ENCODE peak calls at places on chromosomes 12 and 14, in seven cellular contexts. R is HL-60, X is PC-3, W is AG10803, I is dorsolateral prefrontal cortex, F is lower lobe of right lung, B is mammary epithelial cell. Y is an unnamed sample.

GRCh38 chr14:99672506-99673327 is 11.4 kb upstream of the CYP46A1 start:
- DNase-seq in W (no peak), R (peak), F (no peak), X (no peak), B (no peak), I (no peak), Y (no peak)

GRCh38 chr12:25241171-25242020 is 9.3 kb downstream of the KRAS start:
- DNase-seq in R (no peak), B (no peak), I (no peak), W (peak), X (peak), F (no peak), Y (peak)

GRCh38 chr14:90722590-90722989 is 93.6 kb downstream of the TTC7B start:
- DNase-seq in R (peak), B (no peak), F (no peak), X (no peak), I (no peak), W (no peak), Y (no peak)

GRCh38 chr12:66467932-66468331 is 165.6 kb downstream of the HELB start:
- DNase-seq in F (no peak), B (peak), I (no peak), R (no peak), W (no peak), X (no peak), Y (peak)

GRCh38 chr12:106362971-106363370 is 5.4 kb downstream of the POLR3B start:
- DNase-seq in R (no peak), I (no peak), F (no peak), B (no peak), W (no peak), X (no peak), Y (no peak)

GRCh38 chr12:62873116-62873825 is 61.7 kb downstream of the PPM1H start:
- DNase-seq in W (no peak), F (no peak), X (peak), B (no peak), R (no peak), I (no peak), Y (no peak)

GRCh38 chr12:49342914-49343731 is 3.6 kb upstream of the DNAJC22 start:
- DNase-seq in X (no peak), R (no peak), B (no peak), W (no peak), I (no peak), F (no peak), Y (no peak)

GRCh38 chr12:49777800-49778748 is 36.7 kb downstream of the TMBIM6 start:
- DNase-seq in F (peak), B (peak), R (no peak), I (no peak), X (peak), W (peak), Y (peak)

GRCh38 chr14:105878125-105878524 is 351.7 kb downstream of the TMEM121 start:
- DNase-seq in I (peak), W (no peak), R (no peak), X (no peak), B (no peak), F (peak), Y (no peak)

GRCh38 chr12:45184145-45184958 is 31.5 kb upstream of the ANO6 start:
- DNase-seq in X (no peak), W (peak), R (no peak), I (no peak), B (no peak), F (no peak), Y (no peak)

GRCh38 chr12:7110661-7111060 is 1.6 kb upstream of the C1RL start:
- DNase-seq in W (no peak), R (no peak), X (no peak), B (no peak), I (no peak), F (no peak), Y (no peak)

GRCh38 chr12:94560416-94561221 is 89.7 kb downstream of the TMCC3 start:
- DNase-seq in B (peak), R (no peak), F (no peak), X (peak), I (peak), W (no peak), Y (peak)

GRCh38 chr12:27996761-27997160 is 24.2 kb upstream of the PTHLH start:
- DNase-seq in I (no peak), R (no peak), W (no peak), F (no peak), X (no peak), B (no peak), Y (no peak)

GRCh38 chr12:47773858-47774580 is 981 bp downstream of the SLC48A1 start:
- DNase-seq in R (no peak), X (peak), I (peak), F (peak), W (no peak), B (no peak), Y (no peak)

GRCh38 chr14:26204954-26205479 is 392.8 kb downstream of the NOVA1 start:
- DNase-seq in F (peak), R (no peak), B (no peak), I (peak), W (no peak), X (no peak), Y (peak)

GRCh38 chr12:112962561-112962960 is 15.8 kb upstream of the OAS2 start:
- DNase-seq in W (no peak), F (no peak), I (no peak), B (no peak), R (no peak), X (no peak), Y (no peak)

GRCh38 chr14:96257056-96257455 is 1.0 kb downstream of the BDKRB1 start:
- DNase-seq in F (no peak), X (no peak), R (no peak), W (no peak), I (no peak), B (no peak), Y (no peak)

GRCh38 chr14:55372423-55372822 is 39.2 kb downstream of the ATG14 start:
- DNase-seq in X (no peak), F (no peak), I (no peak), B (no peak), W (no peak), R (no peak), Y (no peak)

GRCh38 chr14:106840258-106840657 is 1313.9 kb downstream of the TMEM121 start:
- DNase-seq in B (no peak), I (no peak), F (no peak), R (no peak), W (no peak), X (no peak), Y (no peak)

GRCh38 chr12:117097159-117097558 is 2.1 kb downstream of the TESC start:
- DNase-seq in I (peak), W (no peak), X (no peak), R (no peak), F (peak), B (no peak), Y (no peak)

GRCh38 chr12:47797432-47797831 is 22.3 kb downstream of the HDAC7 start:
- DNase-seq in W (no peak), X (peak), I (no peak), F (no peak), R (no peak), B (no peak), Y (no peak)

GRCh38 chr12:129911437-129912049 is 7.7 kb upstream of the TMEM132D start:
- DNase-seq in F (peak), B (no peak), R (peak), X (peak), I (peak), W (peak), Y (peak)

GRCh38 chr14:95432152-95433093 is 84.0 kb downstream of the SYNE3 start:
- DNase-seq in B (peak), I (peak), R (no peak), W (peak), X (peak), F (no peak), Y (peak)

GRCh38 chr14:61330511-61330910 is 9.1 kb downstream of the PRKCH start:
- DNase-seq in R (no peak), X (no peak), I (no peak), B (no peak), W (no peak), F (no peak), Y (no peak)

GRCh38 chr14:95840094-95840493 is 36.5 kb upstream of the TUNAR start:
- DNase-seq in X (no peak), R (no peak), F (no peak), W (no peak), I (no peak), B (no peak), Y (no peak)

GRCh38 chr14:33678012-33678411 is 272.9 kb downstream of the EGLN3 start:
- DNase-seq in X (no peak), W (no peak), R (no peak), B (no peak), F (no peak), I (no peak), Y (no peak)

GRCh38 chr12:104953323-104953722 is 4.8 kb downstream of the SLC41A2 start:
- DNase-seq in F (no peak), B (no peak), W (no peak), X (peak), I (no peak), R (no peak), Y (no peak)

GRCh38 chr14:55221186-55221585 is 29.8 kb upstream of the DLGAP5 start:
- DNase-seq in I (no peak), F (no peak), X (peak), W (peak), B (peak), R (no peak), Y (peak)

GRCh38 chr12:51246254-51246853 is 7.7 kb downstream of the DAZAP2 start:
- DNase-seq in R (peak), W (peak), F (no peak), X (no peak), I (no peak), B (no peak), Y (peak)

GRCh38 chr14:75607044-75607443 is 28.6 kb downstream of the FLVCR2 start:
- DNase-seq in F (no peak), R (no peak), W (no peak), X (peak), I (no peak), B (no peak), Y (no peak)
- H3K4me3 ChIP-seq in F (no peak), R (no peak), W (no peak), X (no peak), I (no peak), B (no peak), Y (no peak)

GRCh38 chr12:18224745-18225144 is 36.6 kb upstream of the PIK3C2G start:
- DNase-seq in B (peak), R (no peak), W (peak), F (no peak), I (no peak), X (peak), Y (peak)
- TF ChIP-seq CTCF in B (peak), R (no peak), W (peak), F (peak), I (peak), X (peak), Y (peak)

GRCh38 chr14:75125617-75126016 is 1.2 kb downstream of the NEK9 start:
- DNase-seq in B (peak), X (peak), I (no peak), W (peak), R (no peak), F (no peak), Y (peak)
- H3K4me3 ChIP-seq in B (peak), X (peak), I (peak), W (peak), R (peak), F (peak), Y (peak)

DNA sequence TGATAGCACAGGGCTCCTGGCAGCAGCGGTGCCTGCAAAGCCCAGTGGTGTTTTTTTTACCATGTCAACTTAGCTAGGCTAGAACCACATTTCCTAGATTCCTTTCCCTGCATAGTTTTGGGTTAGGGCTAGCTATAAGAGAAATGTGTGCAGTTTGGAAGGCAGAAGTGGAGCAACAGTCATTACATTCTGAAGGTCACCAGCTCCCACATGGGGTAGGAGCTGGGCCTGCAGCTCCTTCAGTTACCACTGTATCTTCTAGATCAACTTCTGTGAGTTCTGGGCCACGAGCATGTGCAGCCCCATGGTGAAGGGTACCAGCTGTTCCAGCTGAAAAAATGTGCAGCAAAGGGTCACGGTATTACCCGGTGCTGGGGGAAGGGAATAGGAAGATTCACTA is 2.3 kb upstream of the SLC25A3 start:
- DNase-seq in W (peak), X (no peak), I (no peak), F (no peak), B (no peak), R (no peak), Y (no peak)
- TF ChIP-seq CTCF in W (peak), X (no peak), I (no peak), F (no peak), B (no peak), R (no peak), Y (no peak)

DNA sequence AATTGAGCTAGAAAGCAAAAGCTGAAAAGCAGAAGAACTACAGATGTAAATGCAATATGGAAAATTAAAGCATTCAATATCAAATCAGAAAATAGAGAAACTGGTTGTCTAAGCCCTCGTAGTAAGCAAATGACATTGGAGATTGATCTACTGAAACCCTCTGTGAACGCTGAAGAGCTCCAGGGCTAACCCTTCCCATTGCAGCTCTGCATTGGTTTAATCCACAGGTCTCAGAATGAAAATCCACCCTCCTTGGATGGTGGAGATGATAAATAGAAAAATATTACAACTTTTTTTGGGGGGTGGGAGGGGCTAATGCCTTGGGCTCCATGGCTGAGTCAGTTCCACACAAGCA is 40.5 kb downstream of the CORO1C start:
- DNase-seq in I (no peak), W (no peak), X (no peak), B (no peak), R (no peak), F (no peak), Y (no peak)
- H3K4me3 ChIP-seq in I (peak), W (peak), X (peak), B (peak), R (no peak), F (peak), Y (no peak)